ENCODE peak calls at places on chromosomes 12 and 14, in six cellular contexts. K is right lobe of liver; Q is iPS DF 6.9; A is tibial artery; Z is CD8-positive, alpha-beta memory T cell; W is GM23248. S is an unnamed sample. For H3K4me1, the result is how much of the 10 kb centered on the place peaks cover.

GRCh38 chr12:66688836-66689439 is 10.1 kb upstream of the GRIP1 start:
- DNase-seq in K (peak), Q (peak), A (no peak), Z (no peak), W (peak), S (peak)

GRCh38 chr14:62002636-62003035 is 240.4 kb downstream of the SNAPC1 start:
- DNase-seq in K (no peak), Q (no peak), A (no peak), Z (no peak), W (peak), S (no peak)

GRCh38 chr12:89163918-89164317 is 188.4 kb downstream of the DUSP6 start:
- DNase-seq in K (no peak), Q (no peak), A (no peak), Z (no peak), W (no peak), S (no peak)

GRCh38 chr14:60349663-60350365 is 100.8 kb downstream of the PPM1A start:
- DNase-seq in K (no peak), Q (no peak), A (no peak), Z (no peak), W (peak), S (peak)

GRCh38 chr12:46371718-46372130 is 849 bp downstream of the SLC38A2 start:
- DNase-seq in K (peak), Q (no peak), A (peak), Z (peak), W (peak), S (peak)

GRCh38 chr14:104187121-104187889 is 48.9 kb downstream of the KIF26A start:
- DNase-seq in K (no peak), Q (no peak), A (no peak), Z (no peak), W (peak), S (no peak)

GRCh38 chr12:109020136-109020535 is 732 bp downstream of the SVOP start:
- DNase-seq in K (no peak), Q (no peak), A (no peak), Z (no peak), W (no peak), S (no peak)

GRCh38 chr12:80778005-80778541 is 61.4 kb downstream of the MYF5 start:
- DNase-seq in K (peak), Q (no peak), A (peak), Z (no peak), W (peak), S (peak)

GRCh38 chr12:10559241-10559640 is 53.6 kb downstream of the EIF2S3B start:
- DNase-seq in K (no peak), Q (no peak), A (no peak), Z (peak), W (no peak), S (no peak)

GRCh38 chr12:88334271-88334670 is 192.2 kb downstream of the TMTC3 start:
- DNase-seq in K (no peak), Q (no peak), A (no peak), Z (no peak), W (peak), S (peak)

GRCh38 chr12:92363295-92364146 is 217.9 kb upstream of the BTG1 start:
- DNase-seq in K (peak), Q (no peak), A (no peak), Z (peak), W (peak), S (peak)

GRCh38 chr12:92362109-92362508 is 216.5 kb upstream of the BTG1 start:
- DNase-seq in K (no peak), Q (no peak), A (no peak), Z (no peak), W (no peak), S (no peak)

GRCh38 chr12:92360543-92360942 is 214.9 kb upstream of the BTG1 start:
- DNase-seq in K (no peak), Q (no peak), A (no peak), Z (no peak), W (no peak), S (no peak)

GRCh38 chr12:92365333-92365732 is 219.7 kb upstream of the BTG1 start:
- DNase-seq in K (no peak), Q (no peak), A (no peak), Z (no peak), W (no peak), S (no peak)

DNA sequence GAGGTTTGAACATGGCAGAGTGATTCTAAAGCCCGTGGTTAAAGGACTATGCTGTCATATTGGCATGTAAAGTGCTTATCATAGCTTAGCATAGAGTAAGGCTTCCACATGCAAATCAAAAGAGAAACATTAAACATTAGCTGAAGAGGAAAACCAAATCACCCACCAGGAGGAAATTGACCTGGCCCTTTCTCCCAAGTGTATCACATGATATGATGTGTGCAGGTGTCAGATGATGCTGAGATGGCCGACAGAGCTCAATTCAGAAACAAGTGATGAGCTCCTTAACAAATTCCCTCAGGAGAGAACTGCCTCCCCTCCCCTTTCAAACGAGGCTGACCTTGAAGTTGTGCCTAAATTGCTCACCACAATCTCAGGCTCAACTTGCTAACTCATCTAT is 217.1 kb upstream of the BTG1 start:
- DNase-seq in K (no peak), Q (no peak), A (no peak), Z (no peak), W (no peak), S (no peak)
- H3K4me1 ChIP-seq in K (under half), Q (under half), A (under half), Z (half or more), W (under half), S (under half)

DNA sequence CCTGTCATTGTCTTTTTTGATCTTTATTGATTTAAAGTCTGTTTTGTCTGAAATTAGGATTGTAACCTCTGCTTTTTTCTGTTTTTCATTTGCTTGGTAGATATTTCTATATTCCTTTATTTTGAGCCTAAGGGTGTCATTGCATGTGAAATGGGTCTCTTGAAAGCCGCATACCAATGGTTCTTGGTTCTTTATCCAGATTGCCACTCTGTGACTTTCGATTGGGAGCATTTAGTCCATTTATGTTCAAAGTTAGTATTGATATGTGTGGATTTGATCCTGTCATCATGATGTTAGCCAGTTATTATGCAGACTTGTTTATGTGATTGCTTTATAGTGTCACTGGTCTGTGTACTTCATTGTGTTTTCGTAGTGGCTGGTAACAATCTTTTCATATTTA is 29.8 kb upstream of the PLBD1 start:
- DNase-seq in K (no peak), Q (no peak), A (no peak), Z (no peak), W (no peak), S (no peak)
- H3K4me1 ChIP-seq in K (under half), Q (under half), A (under half), Z (under half), W (under half), S (under half)

GRCh38 chr12:77253321-77253720 is 188.0 kb upstream of the E2F7 start:
- DNase-seq in K (no peak), Q (no peak), A (no peak), Z (no peak), W (no peak), S (no peak)

GRCh38 chr12:77247542-77247941 is 182.2 kb upstream of the E2F7 start:
- DNase-seq in K (no peak), Q (no peak), A (no peak), Z (no peak), W (no peak), S (no peak)

GRCh38 chr12:77251799-77252198 is 186.4 kb upstream of the E2F7 start:
- DNase-seq in K (no peak), Q (no peak), A (no peak), Z (no peak), W (no peak), S (no peak)

DNA sequence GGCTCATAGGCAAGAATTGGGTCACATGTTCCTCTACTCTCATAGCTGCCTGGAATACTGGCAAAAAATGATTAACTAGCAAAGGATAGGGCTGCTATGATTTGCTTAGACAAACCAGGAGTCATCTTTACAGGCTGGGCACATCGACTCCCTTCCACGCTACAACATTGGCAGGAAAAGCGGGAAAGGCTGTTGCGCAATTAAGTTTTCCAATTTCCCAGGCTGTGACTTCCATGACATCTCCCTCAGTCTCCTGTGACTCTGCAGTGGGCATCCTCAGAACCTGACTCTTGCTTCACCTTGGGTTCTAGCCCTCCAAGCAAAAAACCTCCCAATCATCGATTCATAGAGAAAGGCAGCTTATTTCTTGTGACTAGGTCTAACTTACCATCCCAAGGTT is 184.5 kb upstream of the E2F7 start:
- DNase-seq in K (no peak), Q (no peak), A (no peak), Z (no peak), W (no peak), S (no peak)
- H3K4me1 ChIP-seq in K (under half), Q (under half), A (under half), Z (under half), W (under half), S (under half)

GRCh38 chr12:68098939-68099338 is 60.6 kb downstream of the IFNG start:
- DNase-seq in K (no peak), Q (no peak), A (no peak), Z (no peak), W (no peak), S (no peak)

GRCh38 chr12:68100241-68100640 is 59.3 kb downstream of the IFNG start:
- DNase-seq in K (no peak), Q (no peak), A (no peak), Z (no peak), W (no peak), S (no peak)

GRCh38 chr12:68102731-68103130 is 56.8 kb downstream of the IFNG start:
- DNase-seq in K (no peak), Q (no peak), A (no peak), Z (no peak), W (no peak), S (no peak)

GRCh38 chr12:68106160-68106559 is 53.4 kb downstream of the IFNG start:
- DNase-seq in K (no peak), Q (no peak), A (no peak), Z (no peak), W (peak), S (no peak)

GRCh38 chr12:68102163-68102562 is 57.4 kb downstream of the IFNG start:
- DNase-seq in K (no peak), Q (no peak), A (no peak), Z (no peak), W (no peak), S (peak)
- H3K4me1 ChIP-seq in K (under half), Q (under half), A (under half), Z (under half), W (under half), S (under half)

DNA sequence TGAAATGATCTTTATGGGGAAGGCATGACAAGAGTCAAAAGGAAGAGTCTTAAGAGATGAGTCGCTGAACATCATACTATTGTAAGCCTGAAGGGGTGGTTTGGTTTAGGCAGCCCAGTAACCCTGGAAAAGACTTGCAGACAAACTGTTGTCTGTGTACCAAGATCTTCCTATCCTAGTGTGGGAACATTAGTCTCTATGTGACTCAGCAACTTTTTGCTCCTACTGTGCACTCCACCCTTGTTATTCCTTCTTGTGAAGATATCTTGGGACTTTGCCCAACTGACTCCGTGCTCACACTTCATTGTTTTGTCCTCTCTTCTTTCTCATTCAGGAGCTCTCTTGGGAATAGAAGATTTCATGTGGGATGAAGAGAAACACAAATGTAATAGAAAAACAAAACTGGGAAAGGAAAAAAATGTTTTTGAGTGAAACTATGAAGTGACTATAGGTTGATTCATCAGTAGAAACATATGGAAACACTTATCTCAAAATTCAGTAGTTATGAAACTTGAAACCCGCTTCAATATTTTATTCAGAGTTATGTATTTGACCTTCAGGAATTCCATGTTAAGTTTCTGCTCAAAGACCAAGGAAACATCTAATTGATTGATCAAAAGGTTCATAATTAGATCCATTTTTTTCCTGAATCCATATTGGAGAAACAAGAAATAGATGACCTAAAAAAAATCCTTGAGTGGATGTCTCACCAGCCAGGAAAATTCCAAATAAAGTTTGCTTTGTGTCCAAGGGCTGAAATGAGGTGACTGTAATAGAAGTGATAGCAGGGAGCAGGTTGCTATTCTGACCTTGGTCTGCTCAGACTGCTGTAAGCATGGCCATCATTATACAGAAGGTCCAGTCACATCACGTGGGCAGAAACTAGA is 67.2 kb downstream of the BTG1 start:
- DNase-seq in K (no peak), Q (no peak), A (no peak), Z (no peak), W (peak), S (peak)
- H3K4me1 ChIP-seq in K (under half), Q (under half), A (under half), Z (half or more), W (half or more), S (under half)

GRCh38 chr12:2111816-2112215 is 59.0 kb downstream of the CACNA1C start:
- DNase-seq in K (no peak), Q (no peak), A (peak), Z (no peak), W (no peak), S (no peak)
- H3K4me1 ChIP-seq in K (under half), Q (under half), A (under half), Z (under half), W (under half), S (under half)

S was measured in hepatocyte.